ENCODE peak calls at places on chromosome 1, in four cellular contexts. One of them, this sample, is unnamed.
A peak's percentile ranks its signal among the peaks of the same experiment; 100 is the strongest.

GRCh38 chr1:119582801-119583200 is 65.3 kb downstream of the ZNF697 start:
- DNase-seq in mesenchymal stem cell: peak; percentile 56
- DNase-seq in heart left ventricle: peak; percentile 32
- DNase-seq in astrocyte of the spinal cord: peak; percentile 54
- DNase-seq in this sample: peak; percentile 25

GRCh38 chr1:204077979-204078696 is 5.2 kb downstream of the SOX13 start:
- DNase-seq in mesenchymal stem cell: peak; percentile 32
- DNase-seq in astrocyte of the spinal cord: no peak
- DNase-seq in heart left ventricle: no peak
- DNase-seq in this sample: no peak

GRCh38 chr1:203278087-203278884 is 27.0 kb upstream of the BTG2 start:
- DNase-seq in heart left ventricle: peak; percentile 96
- DNase-seq in mesenchymal stem cell: peak; percentile 98
- DNase-seq in astrocyte of the spinal cord: peak; percentile 68
- DNase-seq in this sample: no peak

GRCh38 chr1:186985889-186986491 is 157.2 kb downstream of the PLA2G4A start:
- DNase-seq in heart left ventricle: no peak
- DNase-seq in astrocyte of the spinal cord: peak; percentile 69
- DNase-seq in mesenchymal stem cell: peak; percentile 78
- DNase-seq in this sample: peak; percentile 40

GRCh38 chr1:18010945-18011344 is 96.7 kb upstream of the IGSF21 start:
- DNase-seq in astrocyte of the spinal cord: no peak
- DNase-seq in heart left ventricle: no peak
- DNase-seq in mesenchymal stem cell: no peak
- DNase-seq in this sample: no peak

GRCh38 chr1:54403808-54404261 is 2.4 kb downstream of the SSBP3 start:
- DNase-seq in heart left ventricle: no peak
- DNase-seq in astrocyte of the spinal cord: peak; percentile 75
- DNase-seq in mesenchymal stem cell: peak; percentile 77
- DNase-seq in this sample: no peak

GRCh38 chr1:227315500-227316346 is 2.6 kb downstream of the CDC42BPA start:
- DNase-seq in heart left ventricle: peak; percentile 20
- DNase-seq in mesenchymal stem cell: peak; percentile 83
- DNase-seq in astrocyte of the spinal cord: peak; percentile 60
- DNase-seq in this sample: no peak

GRCh38 chr1:93313026-93313425 is 32.7 kb upstream of the DR1 start:
- DNase-seq in heart left ventricle: no peak
- DNase-seq in mesenchymal stem cell: no peak
- DNase-seq in astrocyte of the spinal cord: no peak
- DNase-seq in this sample: no peak

GRCh38 chr1:167739752-167740151 is 18.0 kb downstream of the MPZL1 start:
- DNase-seq in astrocyte of the spinal cord: no peak
- DNase-seq in mesenchymal stem cell: no peak
- DNase-seq in heart left ventricle: no peak
- DNase-seq in this sample: no peak

DNA sequence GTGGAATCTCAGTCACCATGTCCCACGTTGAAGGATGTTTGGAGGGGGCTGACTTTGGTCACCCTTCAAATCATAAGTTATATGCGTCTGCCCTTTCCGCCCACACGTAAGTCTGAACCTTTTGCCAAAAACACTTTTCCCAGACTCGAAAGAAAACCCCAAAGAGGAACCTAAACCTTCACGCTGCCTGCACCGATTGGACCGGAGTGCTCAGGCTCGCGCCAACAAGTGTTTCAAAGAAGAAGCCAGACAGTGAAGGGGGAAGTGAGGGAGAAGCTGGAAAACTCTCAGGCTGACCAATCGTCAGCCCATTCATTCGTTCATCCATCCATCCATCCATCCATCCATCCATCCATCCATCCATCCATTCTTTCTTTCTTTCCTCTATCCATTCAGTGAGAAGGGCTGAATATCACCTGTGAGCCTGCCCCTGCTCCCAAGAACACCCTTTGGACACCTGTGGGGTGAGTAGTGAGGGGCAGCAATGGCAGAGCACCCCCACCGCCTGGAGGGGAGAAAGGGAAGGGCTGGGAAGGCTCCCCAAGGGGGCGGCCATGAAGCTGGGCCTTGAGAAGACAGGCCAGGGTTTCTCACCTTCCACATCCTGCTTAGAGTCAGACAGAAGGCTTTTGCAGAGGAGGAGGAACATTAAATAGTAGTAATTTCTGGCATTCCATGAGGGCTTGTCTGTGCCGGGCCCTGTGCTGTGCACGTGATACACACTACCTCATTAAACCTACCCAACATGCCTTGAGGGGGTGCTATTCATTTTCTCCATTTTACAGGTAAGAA is 27.1 kb upstream of the RUNX3 start:
- DNase-seq in astrocyte of the spinal cord: no peak
- DNase-seq in heart left ventricle: no peak
- DNase-seq in mesenchymal stem cell: no peak
- DNase-seq in this sample: no peak
- H3K4me3 ChIP-seq in astrocyte of the spinal cord: no peak overlapping the region
- H3K4me3 ChIP-seq in heart left ventricle: no peak overlapping the region
- H3K4me3 ChIP-seq in mesenchymal stem cell: no peak overlapping the region
- H3K4me3 ChIP-seq in this sample: no peak overlapping the region

GRCh38 chr1:225697437-225697836 is 44.5 kb upstream of the ENAH start:
- DNase-seq in heart left ventricle: peak; percentile 27
- DNase-seq in astrocyte of the spinal cord: no peak
- DNase-seq in mesenchymal stem cell: peak; percentile 8
- DNase-seq in this sample: no peak

GRCh38 chr1:225699336-225699735 is 46.4 kb upstream of the ENAH start:
- DNase-seq in heart left ventricle: no peak
- DNase-seq in mesenchymal stem cell: peak; percentile 40
- DNase-seq in astrocyte of the spinal cord: peak; percentile 17
- DNase-seq in this sample: no peak

GRCh38 chr1:225700889-225701465 is 48.1 kb upstream of the ENAH start:
- DNase-seq in astrocyte of the spinal cord: peak; percentile 56
- DNase-seq in mesenchymal stem cell: peak; percentile 28
- DNase-seq in heart left ventricle: no peak
- DNase-seq in this sample: no peak

GRCh38 chr1:225695578-225696332 is 42.8 kb upstream of the ENAH start:
- DNase-seq in heart left ventricle: no peak
- DNase-seq in mesenchymal stem cell: peak; percentile 72
- DNase-seq in astrocyte of the spinal cord: no peak
- DNase-seq in this sample: no peak

DNA sequence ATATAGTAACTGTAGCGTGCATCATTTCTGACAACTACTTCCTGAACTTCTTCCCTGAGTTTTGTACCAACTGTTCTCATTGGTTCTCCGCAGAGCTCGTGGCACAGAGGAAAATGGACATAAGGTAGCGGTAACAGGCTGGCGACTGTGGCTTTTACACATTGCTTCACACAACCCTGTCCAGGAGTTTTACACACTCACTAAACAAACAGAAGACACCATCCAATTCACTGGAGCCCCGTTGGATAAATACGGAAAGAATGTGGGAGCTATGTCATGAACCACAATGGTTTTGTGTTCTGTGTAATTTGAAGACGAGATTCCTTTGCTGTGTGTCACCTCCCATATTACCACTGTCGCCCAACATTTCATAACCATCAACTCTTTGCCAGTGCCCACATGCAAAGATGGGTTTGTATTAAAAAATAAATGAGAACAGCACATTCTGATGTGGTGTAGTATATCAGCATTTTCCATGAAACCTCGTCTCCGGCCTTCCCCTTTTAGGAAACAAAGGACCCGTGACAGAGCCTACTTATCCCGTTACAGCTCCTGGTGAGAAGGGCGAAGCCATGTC is 47.3 kb upstream of the ENAH start:
- DNase-seq in astrocyte of the spinal cord: peak; percentile 99
- DNase-seq in mesenchymal stem cell: peak; percentile 99
- DNase-seq in heart left ventricle: no peak
- DNase-seq in this sample: no peak
- H3K4me3 ChIP-seq in astrocyte of the spinal cord: no peak overlapping the region
- H3K4me3 ChIP-seq in mesenchymal stem cell: no peak overlapping the region
- H3K4me3 ChIP-seq in heart left ventricle: no peak overlapping the region
- H3K4me3 ChIP-seq in this sample: no peak overlapping the region

GRCh38 chr1:220528049-220528678 is at the start of gene MARK1:
- DNase-seq in astrocyte of the spinal cord: no peak
- DNase-seq in heart left ventricle: peak; percentile 84
- DNase-seq in mesenchymal stem cell: peak; percentile 29
- DNase-seq in this sample: no peak
- H3K4me3 ChIP-seq in astrocyte of the spinal cord: peak within 1 kb of the TSS; percentile 65
- H3K4me3 ChIP-seq in heart left ventricle: peak within 1 kb of the TSS; percentile 73
- H3K4me3 ChIP-seq in mesenchymal stem cell: peak within 1 kb of the TSS; percentile 95
- H3K4me3 ChIP-seq in this sample: no peak within 1 kb of the TSS

DNA sequence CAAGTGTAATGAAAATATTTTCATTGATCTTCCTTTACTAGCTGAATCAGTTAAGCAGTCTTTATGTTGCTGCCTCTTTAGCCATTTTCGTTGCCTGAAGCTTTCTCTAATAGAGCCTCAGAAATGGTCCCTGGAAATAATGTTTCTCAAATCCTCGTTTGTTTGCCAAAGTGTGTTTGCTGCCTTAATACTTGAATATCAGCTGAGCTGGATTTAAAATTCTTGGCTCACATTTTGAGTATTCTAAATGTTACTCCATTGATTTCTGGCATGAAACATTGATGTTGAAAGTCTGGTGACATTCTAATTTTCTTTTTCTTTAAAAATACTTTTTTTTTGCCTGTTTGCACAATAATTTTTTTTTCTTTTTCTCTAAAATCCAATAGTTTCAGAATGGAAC is 84.6 kb upstream of the SERBP1 start:
- DNase-seq in mesenchymal stem cell: no peak
- DNase-seq in astrocyte of the spinal cord: no peak
- DNase-seq in heart left ventricle: no peak
- DNase-seq in this sample: no peak
- H3K4me3 ChIP-seq in mesenchymal stem cell: no peak overlapping the region
- H3K4me3 ChIP-seq in astrocyte of the spinal cord: no peak overlapping the region
- H3K4me3 ChIP-seq in heart left ventricle: no peak overlapping the region
- H3K4me3 ChIP-seq in this sample: no peak overlapping the region

GRCh38 chr1:77514871-77515776 is 167.3 kb downstream of the ZZZ3 start:
- DNase-seq in astrocyte of the spinal cord: peak; percentile 59
- DNase-seq in mesenchymal stem cell: peak; percentile 72
- DNase-seq in heart left ventricle: peak; percentile 41
- DNase-seq in this sample: no peak
- H3K4me3 ChIP-seq in astrocyte of the spinal cord: no peak overlapping the region
- H3K4me3 ChIP-seq in mesenchymal stem cell: peak overlapping the region; percentile 54
- H3K4me3 ChIP-seq in heart left ventricle: no peak overlapping the region
- H3K4me3 ChIP-seq in this sample: no peak overlapping the region

DNA sequence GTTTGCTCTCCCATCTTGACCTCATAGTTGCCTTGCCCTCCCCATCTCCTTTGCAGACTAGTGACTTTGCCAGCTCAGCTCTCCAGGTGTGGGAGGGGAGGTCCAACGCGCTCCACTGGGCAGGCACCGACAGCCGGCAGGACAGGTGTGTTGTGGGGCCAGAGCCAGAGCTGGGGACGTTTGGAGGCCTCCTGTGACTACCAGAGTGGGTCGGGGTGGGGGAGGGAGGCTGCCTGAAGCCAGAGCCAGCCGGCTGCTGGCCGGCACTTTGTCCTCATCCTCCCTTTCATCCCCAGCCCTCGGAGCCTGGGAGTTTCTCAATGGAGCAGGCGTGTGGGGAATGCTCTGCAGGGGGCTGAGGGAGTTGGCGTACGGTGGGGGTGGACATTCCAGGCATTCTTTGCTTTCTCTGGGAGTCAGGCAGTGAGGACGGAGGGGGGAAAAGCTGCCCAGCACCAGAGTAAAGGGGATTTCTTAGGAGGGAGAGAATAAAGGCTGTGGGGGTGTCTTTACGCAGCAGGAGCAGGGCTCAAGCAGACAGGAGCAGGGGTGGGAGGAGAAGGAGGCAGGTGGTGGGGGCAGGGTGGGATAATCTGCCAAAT is 20.2 kb downstream of the NUAK2 start:
- DNase-seq in mesenchymal stem cell: peak; percentile 86
- DNase-seq in heart left ventricle: peak; percentile 14
- DNase-seq in astrocyte of the spinal cord: peak; percentile 96
- DNase-seq in this sample: no peak
- H3K4me3 ChIP-seq in mesenchymal stem cell: no peak overlapping the region
- H3K4me3 ChIP-seq in heart left ventricle: no peak overlapping the region
- H3K4me3 ChIP-seq in astrocyte of the spinal cord: no peak overlapping the region
- H3K4me3 ChIP-seq in this sample: no peak overlapping the region

DNA sequence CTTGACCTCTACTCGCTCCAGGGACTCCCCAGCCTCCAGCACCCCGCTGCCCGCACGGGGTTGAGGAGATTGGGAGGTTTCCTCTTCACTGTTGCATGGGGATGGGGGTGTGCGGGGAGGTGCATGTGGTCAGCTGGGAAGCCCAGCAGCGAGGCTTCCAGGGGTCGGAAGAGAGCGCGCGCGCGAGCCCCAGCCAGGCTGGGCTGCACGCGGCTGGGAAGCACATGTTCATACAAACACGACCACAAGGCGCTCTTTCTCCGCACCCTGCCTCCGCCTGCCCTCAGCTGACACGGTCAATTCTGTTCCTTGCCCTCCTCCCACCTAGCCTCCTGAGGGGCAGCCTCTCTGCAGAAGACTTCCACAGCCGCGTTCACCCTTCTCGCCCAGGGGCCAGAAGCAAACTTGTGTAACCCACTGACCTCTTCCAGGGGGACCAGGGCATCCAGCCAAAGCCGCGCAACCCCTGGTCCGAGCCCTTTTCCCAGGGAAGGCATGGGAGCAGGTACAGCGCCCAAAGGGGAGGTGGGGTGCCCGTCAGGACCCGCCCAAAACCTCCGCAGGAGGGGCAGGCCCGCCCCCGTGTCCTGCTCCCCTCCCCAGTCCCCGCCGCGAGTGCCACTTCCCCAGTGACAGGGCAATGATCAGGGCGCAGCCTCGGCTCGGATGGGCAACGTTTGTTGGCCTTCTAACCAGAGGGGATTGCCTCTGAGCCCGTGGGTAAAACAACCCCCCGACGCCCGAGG is 1.3 kb downstream of the COL24A1 start:
- DNase-seq in astrocyte of the spinal cord: peak; percentile 35
- DNase-seq in heart left ventricle: peak; percentile 16
- DNase-seq in mesenchymal stem cell: peak; percentile 27
- DNase-seq in this sample: no peak
- H3K4me3 ChIP-seq in astrocyte of the spinal cord: peak overlapping the region; percentile 33
- H3K4me3 ChIP-seq in heart left ventricle: peak overlapping the region; percentile 33
- H3K4me3 ChIP-seq in mesenchymal stem cell: peak overlapping the region; percentile 78
- H3K4me3 ChIP-seq in this sample: no peak overlapping the region

GRCh38 chr1:113783254-113784103 is 24.2 kb upstream of the PHTF1 start:
- DNase-seq in heart left ventricle: peak; percentile 19
- DNase-seq in astrocyte of the spinal cord: peak; percentile 45
- DNase-seq in mesenchymal stem cell: peak; percentile 14
- DNase-seq in this sample: peak; percentile 88
- H3K4me3 ChIP-seq in heart left ventricle: no peak overlapping the region
- H3K4me3 ChIP-seq in astrocyte of the spinal cord: no peak overlapping the region
- H3K4me3 ChIP-seq in mesenchymal stem cell: no peak overlapping the region
- H3K4me3 ChIP-seq in this sample: peak overlapping the region; percentile 13